ENCODE peak calls at places on chromosomes 16 and 17, in four cellular contexts. E is pancreas, D is transverse colon, Y is uterus. H is an unnamed sample.

GRCh38 chr16:11133344-11133921 is 122.6 kb downstream of the SOCS1 start:
- DNase-seq in E (peak), D (peak), Y (peak), H (peak)

GRCh38 chr16:3595521-3596021 is 15.8 kb downstream of the SLX4 start:
- DNase-seq in E (no peak), D (no peak), Y (no peak), H (no peak)

GRCh38 chr16:17866991-17867390 is 396.2 kb upstream of the XYLT1 start:
- DNase-seq in E (no peak), D (no peak), Y (no peak), H (no peak)

GRCh38 chr16:1906052-1906845 is 12.0 kb downstream of the HS3ST6 start:
- DNase-seq in E (no peak), D (no peak), Y (no peak), H (no peak)

GRCh38 chr16:9996191-9996590 is 186.0 kb downstream of the GRIN2A start:
- DNase-seq in E (no peak), D (no peak), Y (no peak), H (no peak)

GRCh38 chr17:6099492-6099891 is 29.3 kb downstream of the WSCD1 start:
- DNase-seq in E (no peak), D (no peak), Y (no peak), H (no peak)

GRCh38 chr16:11459722-11460121 is 114.5 kb downstream of the RMI2 start:
- DNase-seq in E (no peak), D (no peak), Y (no peak), H (no peak)

GRCh38 chr16:88561485-88562369 is 8.5 kb upstream of the ZC3H18 start:
- DNase-seq in E (no peak), D (peak), Y (peak), H (no peak)

GRCh38 chr17:75459590-75460267 is 3.3 kb downstream of the TMEM94 start:
- DNase-seq in E (no peak), D (peak), Y (no peak), H (peak)

GRCh38 chr17:19339341-19339815 is 23.1 kb downstream of the B9D1 start:
- DNase-seq in E (no peak), D (no peak), Y (no peak), H (no peak)

GRCh38 chr17:28572294-28573099 is 1.2 kb upstream of the PIGS start:
- DNase-seq in E (no peak), D (no peak), Y (no peak), H (no peak)

GRCh38 chr17:19799796-19800195 is 51.7 kb upstream of the ALDH3A1 start:
- DNase-seq in E (no peak), D (no peak), Y (no peak), H (no peak)

GRCh38 chr17:28279411-28279810 is 39.6 kb upstream of the TMEM97 start:
- DNase-seq in E (no peak), D (no peak), Y (no peak), H (no peak)

GRCh38 chr16:63057342-63057741 is 1021.1 kb upstream of the CDH8 start:
- DNase-seq in E (no peak), D (no peak), Y (no peak), H (no peak)

GRCh38 chr17:142102-142661 is 4.8 kb downstream of the SCGB1C2 start:
- DNase-seq in E (peak), D (no peak), Y (peak), H (peak)

GRCh38 chr17:42775534-42776098 is 2.4 kb downstream of the VPS25 start:
- DNase-seq in E (no peak), D (no peak), Y (no peak), H (no peak)

GRCh38 chr16:16144416-16144815 is 78.9 kb downstream of the ABCC6 start:
- DNase-seq in E (no peak), D (no peak), Y (no peak), H (no peak)

GRCh38 chr16:16143941-16144340 is 79.4 kb downstream of the ABCC6 start:
- DNase-seq in E (no peak), D (no peak), Y (no peak), H (no peak)

GRCh38 chr16:16146380-16147315 is 76.6 kb downstream of the ABCC6 start:
- DNase-seq in E (peak), D (no peak), Y (no peak), H (no peak)

GRCh38 chr16:16143038-16143763 is 80.1 kb downstream of the ABCC6 start:
- DNase-seq in E (no peak), D (no peak), Y (no peak), H (no peak)

DNA sequence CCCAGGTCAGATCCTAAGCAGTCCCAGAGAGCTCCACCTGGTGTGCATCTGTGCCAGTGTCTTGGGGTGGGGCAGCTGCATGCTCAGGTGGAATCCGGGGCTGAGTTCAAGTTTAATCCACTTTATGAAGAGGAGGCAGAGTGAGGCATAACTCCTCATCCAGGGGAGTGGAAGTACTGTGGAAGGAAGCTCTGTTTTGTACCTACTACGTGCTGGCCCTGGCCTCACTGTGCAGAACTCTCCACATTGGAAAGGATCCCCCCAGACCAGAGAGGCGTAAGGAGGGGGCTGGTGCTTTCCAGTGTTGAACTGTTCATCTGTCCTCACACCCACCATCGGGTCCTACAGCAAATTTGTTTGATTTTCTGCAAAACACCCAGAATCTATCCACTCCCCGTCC is 78.0 kb downstream of the ABCC6 start:
- DNase-seq in E (no peak), D (no peak), Y (no peak), H (no peak)
- TF ChIP-seq CTCF in E (no peak), D (no peak), Y (no peak), H (peak)

GRCh38 chr16:81569361-81570034 is 124.9 kb downstream of the CMIP start:
- DNase-seq in E (no peak), D (no peak), Y (no peak), H (no peak)
- H3K4me3 ChIP-seq in E (no peak), D (no peak), Y (no peak), H (no peak)

GRCh38 chr17:21164226-21165019 is 37.7 kb downstream of the DHRS7B start:
- DNase-seq in E (no peak), D (no peak), Y (no peak), H (no peak)

GRCh38 chr17:21162394-21162775 is 35.6 kb downstream of the DHRS7B start:
- DNase-seq in E (no peak), D (no peak), Y (no peak), H (no peak)

GRCh38 chr17:21161498-21162393 is 35.0 kb downstream of the DHRS7B start:
- DNase-seq in E (no peak), D (no peak), Y (no peak), H (no peak)

GRCh38 chr17:21160401-21160800 is 33.6 kb downstream of the DHRS7B start:
- DNase-seq in E (no peak), D (no peak), Y (no peak), H (no peak)

DNA sequence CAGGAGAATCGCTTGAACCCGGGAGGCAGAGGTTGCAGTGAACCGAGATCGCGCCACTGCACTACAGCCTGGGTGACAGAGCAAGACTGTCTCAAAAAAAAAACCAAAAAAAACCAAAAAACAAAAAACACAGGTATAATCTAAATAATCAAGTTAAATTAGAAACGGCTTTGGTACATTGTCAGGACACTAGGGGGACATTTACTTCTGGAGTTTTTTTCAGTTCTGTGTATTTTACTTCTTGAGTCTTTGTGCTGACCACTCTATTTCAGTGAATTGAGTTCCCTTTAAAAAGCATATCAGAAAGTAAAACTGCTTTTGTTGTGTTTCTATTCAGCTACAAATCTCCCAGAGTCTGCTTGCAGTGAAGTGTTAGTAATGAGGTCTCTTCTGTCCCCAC is 36.3 kb downstream of the DHRS7B start:
- DNase-seq in E (no peak), D (no peak), Y (no peak), H (no peak)
- TF ChIP-seq CTCF in E (no peak), D (no peak), Y (no peak), H (no peak)

GRCh38 chr17:32265896-32266388 is 310 bp downstream of the RHBDL3 start:
- DNase-seq in E (no peak), D (no peak), Y (no peak), H (no peak)
- H3K4me3 ChIP-seq in E (peak), D (peak), Y (peak), H (peak)

GRCh38 chr17:21280081-21280518 is 4.4 kb upstream of the MAP2K3 start:
- DNase-seq in E (peak), D (peak), Y (peak), H (no peak)
- TF ChIP-seq CTCF in E (peak), D (peak), Y (peak), H (peak)

GRCh38 chr17:69733171-69734014 is 318.9 kb downstream of the MAP2K6 start:
- DNase-seq in E (no peak), D (no peak), Y (no peak), H (peak)
- H3K4me3 ChIP-seq in E (no peak), D (no peak), Y (no peak), H (peak)

GRCh38 chr17:9959377-9959981 is 54.4 kb upstream of the RCVRN start:
- DNase-seq in E (no peak), D (peak), Y (peak), H (no peak)
- TF ChIP-seq CTCF in E (no peak), D (peak), Y (peak), H (peak)

GRCh38 chr16:19884021-19884485 is 595 bp downstream of the GPRC5B start:
- DNase-seq in E (peak), D (peak), Y (peak), H (no peak)
- H3K4me3 ChIP-seq in E (peak), D (peak), Y (peak), H (peak)